ENCODE peak calls at places on chromosome 7, in ten cellular contexts. N is tibial nerve, Q is suprapubic skin, C is sigmoid colon, F is A549, A is upper lobe of left lung, X is ovary, I is HepG2, U is SK-N-SH, B is K562. H is an unnamed sample. For H3K4me1, the result is how much of the 10 kb centered on the place peaks cover.

GRCh38 chr7:135501402-135501801 is 8.5 kb downstream of the CNOT4 start:
- DNase-seq in N (no peak), Q (no peak), C (no peak), F (no peak), A (no peak), X (no peak), I (no peak), U (no peak), B (no peak), H (no peak)

GRCh38 chr7:113752289-113752688 is 166.5 kb downstream of the PPP1R3A start:
- DNase-seq in N (no peak), Q (no peak), C (no peak), F (no peak), A (no peak), X (no peak), I (no peak), U (no peak), B (no peak), H (no peak)

GRCh38 chr7:159093351-159093971 is 51.2 kb downstream of the VIPR2 start:
- DNase-seq in N (no peak), Q (peak), C (peak), F (no peak), A (no peak), X (peak), I (no peak), U (no peak), B (no peak), H (peak)

GRCh38 chr7:44541028-44541869 is at the start of gene NPC1L1:
- DNase-seq in N (no peak), Q (no peak), C (no peak), F (no peak), A (no peak), X (no peak), I (peak), U (peak), B (peak), H (no peak)

GRCh38 chr7:47326220-47326619 is 255.7 kb downstream of the TNS3 start:
- DNase-seq in N (no peak), Q (no peak), C (no peak), F (no peak), A (no peak), X (no peak), I (peak), U (no peak), B (no peak), H (no peak)

GRCh38 chr7:87671-88070 is 104.7 kb upstream of the FAM20C start:
- DNase-seq in N (no peak), Q (no peak), C (peak), F (no peak), A (no peak), X (no peak), I (no peak), U (no peak), B (no peak), H (no peak)

GRCh38 chr7:74254858-74255379 is 720 bp upstream of the RFC2 start:
- DNase-seq in N (no peak), Q (no peak), C (no peak), F (no peak), A (no peak), X (no peak), I (no peak), U (no peak), B (no peak), H (peak)

GRCh38 chr7:23863209-23863798 is 153.3 kb downstream of the STK31 start:
- DNase-seq in N (no peak), Q (no peak), C (no peak), F (peak), A (no peak), X (no peak), I (peak), U (peak), B (peak), H (no peak)

GRCh38 chr7:43303740-43304241 is 191.3 kb downstream of the HECW1 start:
- DNase-seq in N (no peak), Q (no peak), C (no peak), F (no peak), A (no peak), X (no peak), I (no peak), U (no peak), B (no peak), H (no peak)

GRCh38 chr7:106047146-106047545 is 65.0 kb downstream of the SYPL1 start:
- DNase-seq in N (no peak), Q (no peak), C (no peak), F (no peak), A (no peak), X (no peak), I (no peak), U (no peak), B (no peak), H (no peak)

GRCh38 chr7:33351709-33352108 is 222.3 kb downstream of the BBS9 start:
- DNase-seq in N (no peak), Q (no peak), C (no peak), F (no peak), A (no peak), X (no peak), I (no peak), U (no peak), B (no peak), H (no peak)

GRCh38 chr7:28038175-28038855 is 142.3 kb downstream of the JAZF1 start:
- DNase-seq in N (no peak), Q (no peak), C (no peak), F (no peak), A (no peak), X (no peak), I (no peak), U (no peak), B (no peak), H (no peak)

GRCh38 chr7:5629941-5630340 is 151.5 kb downstream of the RNF216 start:
- DNase-seq in N (no peak), Q (no peak), C (no peak), F (no peak), A (no peak), X (no peak), I (no peak), U (peak), B (no peak), H (no peak)

GRCh38 chr7:73894851-73895441 is 34.0 kb downstream of the TMEM270 start:
- DNase-seq in N (peak), Q (peak), C (peak), F (peak), A (peak), X (peak), I (no peak), U (peak), B (peak), H (peak)

DNA sequence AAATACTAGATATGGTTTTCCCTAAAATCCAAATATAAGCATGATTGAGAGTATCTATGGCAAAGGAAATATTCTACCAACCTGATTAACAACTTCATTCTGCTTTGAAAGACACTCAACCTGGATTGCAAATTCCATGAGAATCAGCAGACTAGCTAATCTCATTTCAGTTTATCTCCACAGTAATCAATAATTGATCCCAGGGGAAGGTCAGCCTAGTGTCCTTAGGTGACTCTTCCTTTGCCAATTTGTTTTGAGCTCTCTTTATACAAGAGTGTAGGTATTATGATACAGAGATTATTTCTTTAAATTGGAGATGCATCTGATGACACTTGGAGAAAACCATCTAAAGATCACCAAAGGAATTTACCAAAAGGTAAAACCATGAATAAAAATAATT is 100.3 kb downstream of the GRM8 start:
- DNase-seq in N (no peak), Q (no peak), C (no peak), F (no peak), A (no peak), X (no peak), I (no peak), U (no peak), B (no peak), H (no peak)
- H3K4me1 ChIP-seq in N (under half), Q (under half), C (under half), F (under half), A (under half), X (under half), I (under half), U (under half), B (under half), H (under half)

GRCh38 chr7:139522830-139523198 is 671 bp upstream of the CLEC2L start:
- DNase-seq in N (no peak), Q (no peak), C (no peak), F (no peak), A (no peak), X (no peak), I (no peak), U (peak), B (no peak), H (no peak)
- TF ChIP-seq EP300 in N (no peak), Q (no peak), C (no peak), F (no peak), A (no peak), X (no peak), I (no peak), U (no peak), B (no peak), H (no peak)

DNA sequence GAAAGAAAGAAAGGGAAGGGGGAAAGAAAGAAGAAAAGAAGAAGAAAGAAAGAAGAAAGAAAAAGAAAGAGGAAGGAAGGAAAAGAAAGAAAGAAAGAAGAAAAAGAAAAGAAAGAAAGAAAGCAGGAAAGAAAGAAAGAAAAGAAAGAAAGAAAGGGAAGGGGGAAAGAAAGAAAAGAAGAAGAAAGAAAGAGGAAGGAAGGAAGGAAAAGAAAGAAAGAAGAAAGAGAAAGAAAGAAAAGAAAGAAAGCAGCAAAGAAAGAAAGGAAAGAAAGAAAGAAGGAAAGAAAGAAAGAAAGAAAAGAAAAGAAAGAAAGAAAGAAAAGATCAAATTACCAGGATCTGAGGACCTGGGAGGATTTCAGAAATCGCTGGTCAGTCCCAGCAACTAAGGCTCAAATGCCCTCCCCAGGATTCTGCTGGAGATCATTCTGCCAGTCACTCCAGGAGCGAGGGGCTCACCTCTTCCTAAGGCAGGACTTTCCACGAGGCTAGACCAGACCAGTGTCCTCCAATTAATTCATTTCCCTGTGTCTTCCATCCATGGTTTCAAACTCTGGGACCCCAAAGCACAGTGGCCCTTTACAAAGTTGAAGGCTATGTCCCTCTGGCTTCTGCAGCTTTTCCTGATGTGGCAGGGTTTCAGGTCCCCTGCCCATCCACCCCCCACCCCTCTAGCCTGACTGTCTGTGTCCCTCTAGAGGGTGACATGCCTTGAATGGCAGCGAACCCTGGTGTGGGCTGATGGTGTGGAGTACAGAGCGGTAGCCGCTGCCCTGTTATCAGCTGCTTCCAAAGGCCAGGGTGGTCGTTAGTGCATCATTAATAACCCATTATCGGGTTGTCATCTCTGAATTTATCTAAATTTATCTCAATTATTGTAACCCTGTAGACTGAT is 77.9 kb downstream of the PARP12 start:
- DNase-seq in N (no peak), Q (no peak), C (no peak), F (no peak), A (no peak), X (no peak), I (no peak), U (no peak), B (no peak), H (no peak)
- TF ChIP-seq CTCF in N (no peak), Q (no peak), C (no peak), F (no peak), A (no peak), X (no peak), I (no peak), U (no peak), B (peak), H (no peak)

GRCh38 chr7:40815512-40815911 is 680.7 kb downstream of the SUGCT start:
- DNase-seq in N (no peak), Q (no peak), C (no peak), F (no peak), A (no peak), X (no peak), I (no peak), U (no peak), B (no peak), H (no peak)

GRCh38 chr7:40815022-40815421 is 680.2 kb downstream of the SUGCT start:
- DNase-seq in N (no peak), Q (no peak), C (no peak), F (no peak), A (no peak), X (no peak), I (no peak), U (no peak), B (no peak), H (no peak)

GRCh38 chr7:40810274-40810673 is 675.5 kb downstream of the SUGCT start:
- DNase-seq in N (no peak), Q (no peak), C (no peak), F (no peak), A (no peak), X (no peak), I (no peak), U (no peak), B (no peak), H (no peak)

GRCh38 chr7:40808409-40808942 is 673.7 kb downstream of the SUGCT start:
- DNase-seq in N (no peak), Q (no peak), C (no peak), F (peak), A (no peak), X (no peak), I (no peak), U (no peak), B (no peak), H (no peak)

GRCh38 chr7:40811666-40812065 is 676.9 kb downstream of the SUGCT start:
- DNase-seq in N (no peak), Q (no peak), C (no peak), F (no peak), A (no peak), X (no peak), I (no peak), U (no peak), B (no peak), H (no peak)
- H3K4me1 ChIP-seq in N (under half), Q (under half), C (under half), F (under half), A (under half), X (under half), I (under half), U (under half), B (under half), H (under half)

GRCh38 chr7:69123003-69123402 is 475.3 kb upstream of the AUTS2 start:
- DNase-seq in N (no peak), Q (no peak), C (no peak), F (no peak), A (no peak), X (no peak), I (no peak), U (no peak), B (no peak), H (no peak)
- TF ChIP-seq EP300 in N (no peak), Q (no peak), C (no peak), F (no peak), A (no peak), X (no peak), I (no peak), U (no peak), B (no peak), H (no peak)

GRCh38 chr7:18671176-18671575 is 175.6 kb downstream of the HDAC9 start:
- DNase-seq in N (no peak), Q (no peak), C (no peak), F (no peak), A (no peak), X (no peak), I (no peak), U (no peak), B (no peak), H (no peak)

GRCh38 chr7:18680576-18680975 is 185.0 kb downstream of the HDAC9 start:
- DNase-seq in N (no peak), Q (no peak), C (no peak), F (no peak), A (no peak), X (no peak), I (no peak), U (no peak), B (no peak), H (no peak)

GRCh38 chr7:18679261-18679660 is 183.7 kb downstream of the HDAC9 start:
- DNase-seq in N (no peak), Q (no peak), C (no peak), F (no peak), A (no peak), X (no peak), I (no peak), U (no peak), B (no peak), H (no peak)

GRCh38 chr7:18675579-18675978 is 180.0 kb downstream of the HDAC9 start:
- DNase-seq in N (no peak), Q (no peak), C (no peak), F (no peak), A (no peak), X (no peak), I (no peak), U (no peak), B (no peak), H (no peak)
- TF ChIP-seq CTCF in N (no peak), Q (no peak), C (no peak), F (no peak), A (no peak), X (no peak), I (no peak), U (no peak), B (no peak), H (no peak)

DNA sequence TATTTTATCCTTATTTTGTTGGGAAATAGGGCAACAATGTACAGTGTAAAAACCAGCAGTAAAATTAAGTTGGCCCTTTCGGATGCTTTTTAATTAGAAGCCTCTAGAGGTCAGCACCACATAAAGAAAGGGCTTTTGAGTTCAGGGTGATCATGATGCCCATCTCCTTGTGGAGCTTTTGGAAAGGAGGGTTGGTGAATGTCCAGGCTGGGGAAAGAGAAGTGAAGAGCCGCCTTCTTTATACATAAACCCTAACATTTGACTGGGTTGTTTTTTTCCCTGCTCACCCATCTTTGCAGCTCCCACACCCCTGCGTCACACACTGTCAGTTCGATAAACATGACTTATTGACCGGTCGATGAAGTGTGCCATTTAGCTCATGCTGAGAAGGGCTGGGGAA is 29.8 kb downstream of the MTURN start:
- DNase-seq in N (no peak), Q (no peak), C (no peak), F (peak), A (no peak), X (no peak), I (peak), U (peak), B (peak), H (no peak)
- H3K4me1 ChIP-seq in N (under half), Q (half or more), C (under half), F (under half), A (under half), X (under half), I (half or more), U (under half), B (under half), H (under half)

GRCh38 chr7:13904689-13905088 is 84.8 kb downstream of the ETV1 start:
- DNase-seq in N (no peak), Q (no peak), C (no peak), F (no peak), A (no peak), X (no peak), I (no peak), U (no peak), B (no peak), H (no peak)

GRCh38 chr7:13907824-13908223 is 81.6 kb downstream of the ETV1 start:
- DNase-seq in N (no peak), Q (no peak), C (no peak), F (no peak), A (no peak), X (no peak), I (no peak), U (no peak), B (no peak), H (no peak)

GRCh38 chr7:13901577-13901976 is 87.9 kb downstream of the ETV1 start:
- DNase-seq in N (no peak), Q (no peak), C (no peak), F (no peak), A (no peak), X (no peak), I (no peak), U (no peak), B (no peak), H (no peak)

GRCh38 chr7:13908667-13909382 is 80.6 kb downstream of the ETV1 start:
- DNase-seq in N (no peak), Q (no peak), C (no peak), F (no peak), A (no peak), X (no peak), I (no peak), U (no peak), B (no peak), H (no peak)

GRCh38 chr7:13903997-13904396 is 85.5 kb downstream of the ETV1 start:
- DNase-seq in N (no peak), Q (no peak), C (no peak), F (no peak), A (no peak), X (no peak), I (no peak), U (no peak), B (no peak), H (no peak)
- TF ChIP-seq EP300 in N (peak), Q (no peak), C (no peak), F (no peak), A (no peak), X (no peak), I (no peak), U (no peak), B (no peak), H (no peak)

GRCh38 chr7:13282377-13282980 is 595.0 kb downstream of the ARL4A start:
- DNase-seq in N (no peak), Q (no peak), C (no peak), F (peak), A (no peak), X (no peak), I (no peak), U (peak), B (no peak), H (no peak)
- TF ChIP-seq CTCF in N (no peak), Q (no peak), C (no peak), F (peak), A (no peak), X (no peak), I (no peak), U (peak), B (peak), H (no peak)

DNA sequence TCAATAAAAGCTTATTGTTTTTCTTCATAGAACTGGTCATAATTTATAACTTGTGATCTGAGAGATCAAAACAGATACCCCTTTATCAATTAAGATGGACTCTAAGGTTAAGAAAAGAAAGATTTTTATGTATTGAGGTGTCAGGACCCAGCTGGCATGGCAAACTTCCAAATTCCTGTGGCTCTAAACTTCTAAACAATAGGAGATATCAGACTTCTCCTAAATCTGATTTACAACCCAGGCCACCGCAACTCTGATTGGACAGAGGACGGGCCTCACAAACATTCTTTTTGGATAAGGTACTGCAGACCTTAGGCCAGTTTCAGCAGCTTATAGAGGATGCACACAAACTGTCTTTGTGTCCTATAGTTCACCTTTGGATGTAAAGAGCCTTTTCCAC is 69.1 kb downstream of the ELMO1 start:
- DNase-seq in N (no peak), Q (no peak), C (no peak), F (no peak), A (no peak), X (no peak), I (no peak), U (no peak), B (no peak), H (no peak)
- H3K4me1 ChIP-seq in N (under half), Q (under half), C (under half), F (under half), A (under half), X (under half), I (under half), U (under half), B (under half), H (under half)

H was measured in transverse colon.